ENCODE peak calls at places on chromosomes 5 and 9, in eight cellular contexts. Q is dorsolateral prefrontal cortex, Y is fibroblast of mammary gland, C is lower lobe of right lung, W is fibroblast of pulmonary artery, U is heart right ventricle, M is uterus, G is psoas muscle. V is an unnamed sample.

GRCh38 chr9:82495884-82496777 is 507.6 kb downstream of the SPATA31D1 start:
- DNase-seq in Y (peak), M (no peak), C (no peak), W (no peak), U (peak), Q (no peak), G (no peak), V (no peak)

GRCh38 chr9:116318463-116319271 is 165.1 kb downstream of the PAPPA start:
- DNase-seq in C (no peak), U (peak), M (peak), W (peak), Y (peak), Q (peak), G (peak), V (peak)

GRCh38 chr9:108316633-108317032 is 539.2 kb downstream of the ACTL7B start:
- DNase-seq in W (no peak), G (no peak), U (no peak), M (no peak), Y (peak), Q (no peak), C (no peak), V (no peak)

GRCh38 chr9:4857163-4857562 is 64.4 kb downstream of the RCL1 start:
- DNase-seq in M (no peak), Q (no peak), G (no peak), U (no peak), W (no peak), Y (no peak), C (no peak), V (no peak)

GRCh38 chr9:37290881-37291485 is 131.5 kb upstream of the GRHPR start:
- DNase-seq in W (peak), Q (no peak), C (no peak), M (no peak), Y (peak), G (no peak), U (no peak), V (no peak)

GRCh38 chr5:84715087-84715486 is 330.4 kb upstream of the EDIL3 start:
- DNase-seq in U (no peak), W (peak), Y (peak), C (no peak), Q (no peak), M (no peak), G (no peak), V (no peak)

GRCh38 chr9:96559339-96559943 is 60.2 kb downstream of the CDC14B start:
- DNase-seq in C (no peak), Y (no peak), G (no peak), Q (no peak), M (no peak), W (no peak), U (no peak), V (no peak)

GRCh38 chr5:166430491-166431319 is 1860.7 kb upstream of the WWC1 start:
- DNase-seq in W (no peak), C (no peak), G (no peak), Y (no peak), Q (no peak), U (no peak), M (no peak), V (no peak)

GRCh38 chr5:125550237-125550636 is 803.8 kb upstream of the ZNF608 start:
- DNase-seq in Y (peak), M (no peak), U (no peak), C (no peak), G (no peak), Q (no peak), W (peak), V (peak)

GRCh38 chr5:40681351-40682311 is 1.9 kb downstream of the PTGER4 start:
- DNase-seq in Q (no peak), G (peak), W (no peak), C (peak), M (no peak), Y (peak), U (no peak), V (no peak)

GRCh38 chr5:15929616-15930303 is 249.8 kb downstream of the MARCHF11 start:
- DNase-seq in Y (peak), C (no peak), G (no peak), Q (no peak), U (no peak), W (peak), M (no peak), V (peak)

GRCh38 chr9:26863074-26863473 is 29.5 kb downstream of the CAAP1 start:
- DNase-seq in G (no peak), M (no peak), Q (no peak), Y (peak), U (no peak), C (no peak), W (peak), V (no peak)

GRCh38 chr9:3912260-3912659 is 386.5 kb upstream of the RFX3 start:
- DNase-seq in M (no peak), Y (no peak), G (no peak), W (no peak), C (no peak), U (no peak), Q (no peak), V (no peak)

GRCh38 chr5:99141534-99142135 is 212.8 kb upstream of the CHD1 start:
- DNase-seq in W (no peak), Q (no peak), Y (no peak), M (peak), U (no peak), G (no peak), C (no peak), V (no peak)

GRCh38 chr5:759781-760362 is 24.7 kb downstream of the ZDHHC11B start:
- DNase-seq in Y (no peak), C (no peak), W (no peak), G (peak), M (no peak), U (no peak), Q (no peak), V (no peak)

GRCh38 chr5:60961685-60962084 is 16.7 kb downstream of the NDUFAF2 start:
- DNase-seq in U (no peak), W (peak), G (no peak), Q (no peak), M (no peak), C (no peak), Y (peak), V (no peak)

GRCh38 chr9:86636614-86637013 is 282.4 kb upstream of the TUT7 start:
- DNase-seq in U (no peak), Y (no peak), W (no peak), G (no peak), M (peak), Q (no peak), C (no peak), V (no peak)

GRCh38 chr9:2625427-2625826 is 3.8 kb downstream of the VLDLR start:
- DNase-seq in Q (no peak), G (no peak), W (no peak), Y (no peak), C (no peak), U (no peak), M (no peak), V (no peak)

GRCh38 chr9:77011973-77012817 is 7.3 kb upstream of the FOXB2 start:
- DNase-seq in Q (peak), C (peak), G (peak), U (peak), M (peak), W (peak), Y (peak), V (no peak)

GRCh38 chr5:82174128-82174918 is 103.8 kb downstream of the RPS23 start:
- DNase-seq in C (peak), Y (peak), Q (peak), M (peak), U (peak), W (peak), G (peak), V (no peak)

GRCh38 chr5:31639488-31640011 is 619 bp downstream of the PDZD2 start:
- DNase-seq in Q (peak), C (no peak), W (no peak), G (no peak), U (peak), Y (no peak), M (no peak), V (no peak)

GRCh38 chr9:110875275-110875674 is 163.0 kb downstream of the LPAR1 start:
- DNase-seq in M (no peak), U (peak), W (no peak), Q (peak), C (peak), Y (no peak), G (peak), V (no peak)

DNA sequence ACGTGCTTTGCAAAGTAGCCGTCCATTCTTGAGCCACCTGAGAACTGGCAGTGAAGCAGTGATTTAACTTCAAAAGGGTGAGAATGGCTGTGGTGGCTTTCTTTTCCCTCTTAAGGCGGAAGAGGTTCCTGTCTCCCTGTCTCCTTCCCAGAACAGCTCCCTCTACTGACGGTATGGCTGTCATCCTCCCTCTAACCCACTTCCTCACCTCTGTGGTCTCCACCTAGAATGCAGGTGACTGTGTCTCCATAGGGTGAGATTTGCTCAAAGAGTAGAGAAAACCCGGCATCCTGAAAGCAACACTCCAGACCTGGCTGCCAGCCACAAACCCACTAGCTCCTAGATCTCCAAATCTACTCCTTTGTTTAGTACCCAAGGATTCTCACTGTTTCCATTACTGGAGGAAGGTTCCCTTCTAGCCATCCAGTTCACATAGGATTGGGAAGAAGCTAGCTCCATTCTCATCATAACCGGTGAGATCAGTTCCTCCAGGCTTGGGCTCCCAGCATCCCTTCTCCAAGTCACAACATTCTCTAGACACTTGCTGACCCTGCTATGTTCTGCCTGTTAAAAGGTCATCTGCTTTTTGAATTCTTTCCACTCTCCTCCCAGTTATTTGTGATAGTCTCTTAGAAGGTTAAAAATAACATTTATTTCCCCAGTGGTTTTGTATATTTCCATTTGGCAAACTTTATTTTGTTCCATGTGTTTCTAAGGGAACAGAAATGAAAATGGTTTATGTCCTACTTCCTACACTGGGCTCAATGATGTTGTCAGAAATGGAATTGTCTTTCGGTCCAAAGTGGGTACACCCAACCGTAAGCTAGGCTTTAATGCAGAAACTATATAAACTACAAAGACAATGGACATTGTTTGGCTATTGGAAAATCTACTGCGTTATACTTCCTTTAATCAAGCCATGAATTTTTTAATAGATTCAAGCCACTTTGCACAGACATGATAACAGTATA is 269.4 kb downstream of the CWC27 start:
- DNase-seq in U (peak), G (no peak), M (no peak), Y (no peak), Q (no peak), W (no peak), C (no peak), V (no peak)
- TF ChIP-seq CTCF in U (peak), G (peak), M (no peak), Y (peak), Q (peak), W (peak), C (peak), V (peak)

DNA sequence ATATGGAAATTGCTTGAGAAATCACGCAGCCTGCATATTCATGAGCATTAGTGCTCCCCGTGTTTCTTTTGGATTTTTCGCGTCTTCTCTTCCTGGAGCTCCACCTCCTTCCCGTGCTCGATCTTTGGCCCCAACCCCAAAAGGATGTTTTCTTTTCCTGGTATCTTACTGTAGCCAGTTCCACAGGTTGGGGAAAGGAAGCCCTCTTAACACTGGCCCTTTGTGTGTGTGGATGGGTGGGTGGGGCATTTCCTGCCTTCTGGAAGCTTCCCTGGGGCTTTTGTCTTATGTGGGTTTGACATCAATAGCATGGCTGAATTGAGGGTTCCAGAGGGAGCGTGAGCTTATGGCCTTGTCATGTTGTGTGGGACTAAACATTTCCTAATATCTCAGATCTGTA is 21.9 kb downstream of the STXBP1 start:
- DNase-seq in M (peak), C (no peak), U (peak), W (peak), G (no peak), Q (no peak), Y (no peak), V (no peak)
- H3K4me3 ChIP-seq in M (no peak), C (no peak), U (peak), W (no peak), G (no peak), Q (no peak), Y (no peak), V (no peak)

DNA sequence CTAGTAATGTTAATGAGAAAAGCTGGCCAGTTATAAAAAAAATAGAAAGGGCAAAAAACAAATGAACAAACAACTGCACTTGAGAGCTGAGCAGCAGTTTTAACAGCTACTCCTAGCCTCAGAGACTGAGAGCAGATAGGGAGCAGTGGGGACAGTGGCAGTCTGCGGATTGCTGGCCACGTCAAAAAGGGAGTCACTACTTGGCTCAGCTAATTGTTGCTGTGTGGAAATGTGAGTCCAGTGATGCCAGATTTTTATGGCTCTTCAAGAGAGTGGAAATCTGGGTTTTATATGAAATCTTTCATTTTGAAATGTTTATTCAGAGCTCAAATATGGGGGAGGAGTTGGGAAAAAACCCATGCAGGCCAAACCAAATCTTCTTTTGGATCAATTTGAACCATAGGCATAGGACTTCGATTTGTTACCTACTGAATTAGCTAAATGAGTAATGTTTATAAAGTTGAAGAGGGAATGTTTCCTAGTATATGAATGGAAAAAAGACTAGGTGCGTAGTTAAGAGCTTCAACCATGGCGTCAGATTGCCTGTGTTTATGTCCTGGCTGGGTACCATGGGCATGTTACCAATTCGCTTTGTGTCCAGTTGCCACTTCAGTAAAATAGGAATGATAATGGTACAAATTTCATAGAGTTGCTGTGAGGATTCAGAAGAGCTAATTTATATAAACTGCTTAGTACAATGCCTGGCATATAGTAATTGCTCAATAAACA is 102.1 kb downstream of the PAM start:
- DNase-seq in W (peak), U (no peak), G (peak), Y (peak), M (peak), Q (no peak), C (no peak), V (no peak)
- TF ChIP-seq CTCF in W (no peak), U (no peak), G (no peak), Y (no peak), M (no peak), Q (no peak), C (no peak), V (no peak)

GRCh38 chr5:149932445-149933350 is 11.9 kb downstream of the PDE6A start:
- DNase-seq in G (peak), U (no peak), Q (no peak), Y (no peak), W (peak), C (no peak), M (no peak), V (no peak)

GRCh38 chr5:149930060-149930753 is 14.4 kb downstream of the PDE6A start:
- DNase-seq in G (no peak), Q (no peak), Y (peak), W (peak), U (no peak), M (no peak), C (no peak), V (no peak)

GRCh38 chr5:149935431-149935901 is 9.1 kb downstream of the PDE6A start:
- DNase-seq in C (no peak), W (no peak), G (no peak), Y (no peak), Q (no peak), U (no peak), M (no peak), V (no peak)

GRCh38 chr5:149931992-149932436 is 12.6 kb downstream of the PDE6A start:
- DNase-seq in C (no peak), U (no peak), Y (no peak), W (no peak), M (no peak), G (no peak), Q (no peak), V (no peak)

GRCh38 chr5:149930754-149931574 is 13.6 kb downstream of the PDE6A start:
- DNase-seq in M (no peak), W (no peak), U (no peak), G (no peak), C (no peak), Q (no peak), Y (no peak), V (no peak)
- H3K4me3 ChIP-seq in M (no peak), W (no peak), U (no peak), G (peak), C (peak), Q (no peak), Y (no peak), V (no peak)

DNA sequence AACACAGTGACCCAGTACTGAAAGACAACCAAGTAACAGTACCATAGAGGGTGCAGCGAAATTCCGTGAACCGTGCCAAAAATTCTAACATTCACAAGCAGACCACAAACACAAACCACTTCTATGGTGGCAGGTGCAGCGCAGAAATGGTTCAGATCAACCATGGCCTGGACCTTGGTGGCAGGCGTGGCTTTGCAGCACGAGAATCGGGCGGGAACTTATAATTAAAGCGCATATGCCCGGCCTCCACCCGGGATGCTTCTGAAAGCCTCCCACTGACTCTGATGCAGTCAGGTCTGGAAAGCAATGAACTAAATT is 68.0 kb upstream of the TBC1D9B start:
- DNase-seq in Y (no peak), W (no peak), C (no peak), Q (no peak), G (no peak), M (no peak), U (no peak), V (no peak)
- TF ChIP-seq CTCF in Y (no peak), W (no peak), C (no peak), Q (no peak), G (no peak), M (no peak), U (no peak), V (no peak)

GRCh38 chr9:107283621-107284616 is 840 bp downstream of the RAD23B start:
- DNase-seq in C (peak), W (peak), G (peak), Y (peak), U (peak), Q (peak), M (peak), V (peak)

GRCh38 chr9:107284636-107285035 is 1.6 kb downstream of the RAD23B start:
- DNase-seq in W (no peak), Y (no peak), Q (no peak), C (no peak), U (no peak), M (no peak), G (no peak), V (no peak)

GRCh38 chr9:107286057-107286456 is 3.0 kb downstream of the RAD23B start:
- DNase-seq in W (no peak), Q (no peak), U (no peak), M (no peak), C (no peak), G (no peak), Y (peak), V (no peak)

GRCh38 chr9:107282759-107283620 is at the start of gene RAD23B:
- DNase-seq in Y (peak), W (peak), M (peak), Q (peak), U (peak), G (peak), C (peak), V (peak)

GRCh38 chr9:107285292-107285691 is 2.2 kb downstream of the RAD23B start:
- DNase-seq in C (no peak), M (no peak), G (no peak), Q (no peak), W (no peak), U (no peak), Y (no peak), V (no peak)
- H3K4me3 ChIP-seq in C (peak), M (no peak), G (peak), Q (peak), W (peak), U (peak), Y (peak), V (peak)

DNA sequence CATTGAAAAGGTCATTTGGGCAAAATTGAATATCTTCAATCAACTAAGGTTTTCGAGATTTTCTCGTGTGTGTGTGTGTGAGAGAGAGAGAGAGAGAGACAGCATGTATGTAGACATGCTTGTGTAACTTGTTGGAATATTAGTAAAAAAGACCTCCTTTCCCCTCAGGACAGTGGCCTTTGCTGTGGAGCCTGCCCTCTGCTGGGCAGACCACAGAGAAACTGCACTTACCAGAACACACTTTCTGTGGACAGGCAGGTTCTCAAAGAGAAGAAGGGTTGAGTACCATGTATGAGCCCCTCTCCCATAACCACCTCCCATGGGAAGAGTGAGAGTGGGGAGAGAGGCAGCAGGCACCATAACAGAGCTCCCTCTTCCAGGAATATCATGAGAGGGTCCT is 45.6 kb downstream of the CFAP90 start:
- DNase-seq in W (peak), G (no peak), C (no peak), Y (no peak), Q (no peak), M (no peak), U (no peak), V (no peak)
- TF ChIP-seq CTCF in W (peak), G (no peak), C (no peak), Y (peak), Q (peak), M (no peak), U (no peak), V (peak)

GRCh38 chr5:19865336-19866087 is 122.5 kb downstream of the CDH18 start:
- DNase-seq in W (no peak), G (no peak), C (no peak), M (no peak), U (no peak), Q (no peak), Y (no peak), V (no peak)
- H3K4me3 ChIP-seq in W (no peak), G (no peak), C (no peak), M (no peak), U (no peak), Q (no peak), Y (no peak), V (no peak)

GRCh38 chr9:281753-282645 is 67.3 kb downstream of the DOCK8 start:
- DNase-seq in C (no peak), G (no peak), Y (no peak), Q (no peak), M (no peak), U (no peak), W (no peak), V (no peak)
- TF ChIP-seq CTCF in C (no peak), G (no peak), Y (no peak), Q (no peak), M (no peak), U (no peak), W (no peak), V (no peak)